ENCODE peak calls at places on chromosomes 5 and 9, in four cellular contexts. M, N, X and Z are unnamed samples.

GRCh38 chr5:135127604-135128240 is 93.7 kb upstream of the PITX1 start:
- DNase-seq in M (no peak), X (peak; percentile 83), N (no peak), Z (peak; percentile 97)

GRCh38 chr5:144202072-144202471 is 31.4 kb downstream of the KCTD16 start:
- DNase-seq in X (no peak), M (no peak), N (no peak), Z (no peak)

GRCh38 chr9:11257992-11258391 is 645.2 kb upstream of the PTPRD start:
- DNase-seq in X (no peak), N (no peak), M (no peak), Z (no peak)

GRCh38 chr9:117080996-117081395 is 333.9 kb downstream of the ASTN2 start:
- DNase-seq in X (no peak), M (no peak), N (no peak), Z (no peak)

GRCh38 chr9:112334319-112334828 is 955 bp upstream of the PTBP3 start:
- DNase-seq in N (peak; percentile 59), M (no peak), X (peak; percentile 35), Z (no peak)

GRCh38 chr5:112338681-112339337 is 80.3 kb downstream of the EPB41L4A start:
- DNase-seq in X (peak; percentile 18), N (no peak), M (no peak), Z (peak; percentile 51)

GRCh38 chr5:26054594-26054993 is 983.8 kb downstream of the CDH9 start:
- DNase-seq in M (no peak), X (no peak), N (no peak), Z (no peak)

GRCh38 chr9:117521293-117521692 is 106.4 kb upstream of the ASTN2 start:
- DNase-seq in M (no peak), N (no peak), X (no peak), Z (no peak)

GRCh38 chr5:61673007-61673735 is 341.1 kb downstream of the ZSWIM6 start:
- DNase-seq in M (no peak), N (no peak), X (no peak), Z (peak; percentile 40)

GRCh38 chr5:36066540-36067210 is at the start of gene UGT3A2:
- DNase-seq in X (no peak), M (no peak), N (no peak), Z (no peak)

DNA sequence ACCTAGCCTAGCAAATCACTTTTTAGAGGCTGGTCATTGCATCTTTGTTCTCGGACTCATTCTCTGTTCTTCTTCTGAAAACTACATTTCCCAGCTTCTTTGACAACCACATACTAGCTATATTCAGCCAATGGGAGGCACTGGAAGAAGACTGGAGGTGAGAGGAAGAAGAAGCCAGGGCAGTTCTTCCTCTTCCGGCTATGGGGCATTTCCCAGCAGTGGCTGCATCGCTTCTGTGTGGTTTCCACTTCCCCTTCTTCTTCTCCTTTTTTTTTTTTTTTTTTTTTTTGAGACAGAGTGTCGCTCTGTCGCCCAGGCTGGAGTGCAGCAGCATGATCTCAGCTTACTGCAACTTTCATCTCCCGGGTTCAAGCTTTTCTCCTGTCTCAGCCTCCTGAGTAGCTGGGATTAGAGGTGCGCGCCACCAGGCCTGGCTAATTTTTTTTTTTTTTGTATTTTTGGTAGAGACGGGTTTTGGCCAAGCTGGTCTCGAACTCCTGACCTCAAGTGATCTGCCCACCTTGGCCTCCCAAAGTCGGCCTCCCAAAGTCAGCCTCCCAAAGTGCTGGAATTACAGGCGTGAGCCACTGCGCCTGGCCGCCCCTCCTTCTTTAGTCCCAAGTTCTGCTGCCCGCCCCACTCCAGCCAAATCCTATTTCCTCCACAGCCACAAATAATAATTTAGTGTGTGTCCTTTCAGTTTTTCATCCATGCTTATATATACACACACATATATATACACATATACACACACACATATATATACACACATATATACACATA is 6.9 kb upstream of the UBAP1 start:
- DNase-seq in N (no peak), M (no peak), X (no peak), Z (no peak)
- TF ChIP-seq CHD4 in N (no peak), M (no peak), X (no peak), Z (no peak)

DNA sequence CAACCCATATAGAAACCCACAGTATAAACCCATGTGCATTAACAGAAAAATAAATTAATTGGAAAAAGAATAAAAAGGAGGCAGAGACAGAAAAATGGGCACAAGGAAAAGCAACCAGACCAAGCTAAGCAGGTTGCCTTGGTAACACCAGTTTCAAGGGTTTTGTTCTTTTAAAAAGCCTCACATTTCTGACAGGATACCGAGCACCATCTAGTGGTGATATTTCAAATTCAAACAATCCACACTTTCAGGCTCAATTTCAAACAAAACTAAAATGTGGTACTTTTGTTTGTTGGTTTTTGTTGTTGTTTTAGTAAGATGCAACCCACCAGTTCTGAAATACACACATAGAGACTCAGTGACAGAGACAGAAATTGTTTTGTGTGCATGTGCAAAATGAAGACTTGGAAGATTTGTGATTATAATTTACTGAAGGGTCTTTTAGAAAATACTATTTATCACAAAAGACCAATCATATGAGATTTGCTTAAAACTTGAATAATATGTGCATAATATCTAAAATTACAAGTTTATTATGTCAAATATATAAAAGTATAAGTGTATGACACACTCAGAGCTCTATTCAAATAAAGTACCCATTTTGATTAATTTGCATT is 318.2 kb downstream of the SLCO4C1 start:
- DNase-seq in M (peak; percentile 9), X (peak; percentile 49), N (peak; percentile 34), Z (peak; percentile 59)
- TF ChIP-seq CHD4 in M (no peak), X (no peak), N (no peak), Z (no peak)

GRCh38 chr5:38438757-38439156 is 117.7 kb downstream of the LIFR start:
- DNase-seq in N (no peak), X (no peak), M (no peak), Z (no peak)

GRCh38 chr5:38434981-38435710 is 121.3 kb downstream of the LIFR start:
- DNase-seq in X (no peak), N (no peak), M (no peak), Z (no peak)

GRCh38 chr5:38431242-38431853 is 125.1 kb downstream of the LIFR start:
- DNase-seq in N (no peak), M (no peak), X (no peak), Z (no peak)

DNA sequence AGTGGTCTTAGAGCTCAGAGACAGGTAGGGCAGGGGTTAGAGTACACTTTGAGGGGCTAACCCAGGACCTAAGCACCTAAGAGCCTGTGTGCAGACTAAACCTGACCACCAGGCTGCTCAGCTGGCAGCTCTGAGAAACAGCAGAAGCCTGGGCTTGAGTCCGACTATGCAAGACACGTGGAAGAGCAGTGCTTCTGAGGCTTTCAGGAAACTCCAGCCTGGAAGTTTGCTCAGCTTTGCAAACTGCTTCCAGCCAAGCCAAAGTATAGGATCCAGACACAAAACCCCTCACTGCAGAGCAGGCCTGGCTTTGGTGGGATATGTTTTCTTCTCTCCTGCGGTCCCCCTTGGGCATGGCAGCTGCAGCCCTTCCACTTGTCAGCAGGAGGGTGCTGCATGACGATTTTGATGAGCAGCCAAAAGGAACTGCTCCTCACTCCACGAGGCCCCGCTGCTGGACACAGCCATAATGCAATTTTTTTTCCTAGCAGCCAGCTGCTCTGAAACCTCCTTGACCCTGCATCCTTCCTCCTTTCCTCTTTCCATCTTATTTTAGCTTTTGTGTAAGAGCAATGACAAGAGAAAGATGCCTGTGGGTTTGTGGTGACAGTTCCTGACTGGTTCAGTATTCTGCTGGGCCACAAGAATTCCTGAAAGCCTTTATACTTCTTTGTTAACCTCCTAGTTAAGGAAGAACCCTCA is 123.1 kb downstream of the LIFR start:
- DNase-seq in X (no peak), N (no peak), M (no peak), Z (no peak)
- TF ChIP-seq CHD4 in X (no peak), N (no peak), M (no peak), Z (no peak)

GRCh38 chr5:179828756-179829421 is 8.2 kb downstream of the SQSTM1 start:
- DNase-seq in M (no peak), N (no peak), X (no peak), Z (no peak)

GRCh38 chr5:179825655-179826182 is 5.0 kb downstream of the SQSTM1 start:
- DNase-seq in X (peak; percentile 93), M (no peak), N (no peak), Z (peak; percentile 39)

GRCh38 chr5:179824745-179825112 is 4.0 kb downstream of the SQSTM1 start:
- DNase-seq in M (no peak), N (no peak), X (no peak), Z (no peak)

GRCh38 chr5:179829732-179830435 is 9.2 kb downstream of the SQSTM1 start:
- DNase-seq in X (no peak), M (no peak), N (no peak), Z (no peak)

GRCh38 chr5:179827684-179828083 is 7.0 kb downstream of the SQSTM1 start:
- DNase-seq in M (no peak), N (no peak), X (no peak), Z (peak; percentile 50)
- TF ChIP-seq CHD4 in M (no peak), N (no peak), X (no peak), Z (no peak)

GRCh38 chr9:134571326-134571871 is 70.2 kb upstream of the COL5A1 start:
- DNase-seq in X (no peak), M (no peak), N (no peak), Z (no peak)

GRCh38 chr9:134575817-134576176 is 65.8 kb upstream of the COL5A1 start:
- DNase-seq in M (no peak), N (no peak), X (no peak), Z (no peak)

GRCh38 chr9:134570726-134571325 is 70.8 kb upstream of the COL5A1 start:
- DNase-seq in M (no peak), N (no peak), X (no peak), Z (no peak)

GRCh38 chr9:134571946-134572914 is 69.4 kb upstream of the COL5A1 start:
- DNase-seq in X (no peak), N (no peak), M (no peak), Z (no peak)

DNA sequence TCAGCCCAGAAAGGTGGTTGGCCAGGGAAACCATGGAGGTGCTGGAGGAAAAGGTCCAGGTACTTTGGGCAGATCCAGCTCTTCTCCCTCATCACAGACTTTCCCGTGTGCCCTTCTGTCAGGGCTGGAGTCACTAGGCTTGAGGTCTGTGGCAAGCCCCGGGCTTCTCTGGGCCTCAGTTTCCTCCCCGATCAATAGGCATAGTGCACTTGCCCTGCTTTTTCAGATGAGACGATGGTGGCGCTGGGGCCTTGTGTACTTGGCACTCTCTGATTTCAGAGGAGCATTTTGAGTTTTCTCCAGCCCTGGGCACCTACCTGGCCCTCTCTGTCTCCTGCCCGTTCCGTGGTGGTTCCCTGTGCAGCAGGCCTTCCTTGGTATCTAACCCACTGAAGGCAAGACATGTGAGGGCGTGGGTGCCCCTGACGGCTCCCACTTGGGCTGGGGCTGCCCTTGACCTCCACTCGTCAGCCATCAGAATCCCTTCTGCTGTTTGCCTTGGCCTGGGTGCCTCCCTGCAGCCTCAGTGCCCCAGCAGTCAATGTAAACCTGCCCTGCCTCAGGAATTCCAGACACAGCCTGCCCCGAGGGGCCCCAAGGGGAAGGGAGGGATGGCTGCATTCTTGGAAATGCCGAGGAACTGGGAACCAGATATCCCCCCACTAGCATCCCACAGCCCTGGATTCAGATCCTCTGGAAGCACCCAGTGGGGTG is 66.3 kb upstream of the COL5A1 start:
- DNase-seq in X (no peak), N (no peak), M (no peak), Z (no peak)
- TF ChIP-seq CHD4 in X (no peak), N (no peak), M (no peak), Z (no peak)

DNA sequence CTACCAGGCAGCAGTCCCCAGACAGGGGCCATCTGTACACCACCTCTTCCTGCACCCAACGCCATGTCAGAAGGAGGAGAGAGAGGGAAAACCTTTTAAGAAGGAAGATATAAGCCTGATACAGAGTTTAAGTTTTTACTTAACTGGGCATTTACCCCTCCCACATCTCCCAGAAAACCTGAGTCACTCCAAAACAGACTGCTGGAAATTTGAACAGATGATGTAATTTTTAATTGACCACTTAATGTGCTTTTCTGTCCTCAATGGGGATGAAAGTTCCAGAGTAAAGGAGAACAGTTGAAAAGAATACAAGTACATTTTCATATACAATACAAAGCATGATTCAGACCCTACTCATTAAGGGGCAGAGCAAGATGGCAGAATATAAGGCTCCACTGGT is 63.9 kb downstream of the TTC39B start:
- DNase-seq in N (no peak), M (no peak), X (no peak), Z (no peak)
- TF ChIP-seq CHD4 in N (no peak), M (no peak), X (no peak), Z (no peak)

GRCh38 chr5:40429258-40430111 is 250.2 kb upstream of the PTGER4 start:
- DNase-seq in N (no peak), X (no peak), M (no peak), Z (no peak)
- TF ChIP-seq CHD4 in N (no peak), X (no peak), M (no peak), Z (no peak)